ENCODE peak calls at places on chromosomes 7 and 10, in eight cellular contexts. K is fibroblast of lung; Y is T-helper 2 cell; H is stimulated activated CD8-positive, alpha-beta memory T cell treated with anti-CD3 and anti-CD28 coated beads, Interleukin-4, amount 100 ng/mL, for 4 hours; X is NCI-H82; Q is mucosa of gallbladder; V is stromal cell of bone marrow; U is HCEC 1CT. B is an unnamed sample.

GRCh38 chr10:45373783-45374450 is at the start of gene ALOX5:
- DNase-seq in K (no peak), Y (no peak), H (no peak), X (peak; percentile 86), Q (peak; percentile 58), V (no peak), U (no peak), B (no peak)

GRCh38 chr10:53430127-53430891 is 657.7 kb upstream of the MBL2 start:
- DNase-seq in K (no peak), Y (no peak), H (no peak), X (peak; percentile 45), Q (no peak), V (no peak), U (no peak), B (no peak)

GRCh38 chr7:128343554-128344430 is at the start of gene RBM28:
- DNase-seq in K (peak; percentile 88), Y (peak; percentile 76), H (peak; percentile 60), X (peak; percentile 96), Q (peak; percentile 86), V (peak; percentile 84), U (peak; percentile 90), B (peak; percentile 88)

GRCh38 chr7:76060842-76061241 is 12.9 kb downstream of the MDH2 start:
- DNase-seq in K (no peak), Y (no peak), H (no peak), X (no peak), Q (no peak), V (no peak), U (no peak), B (no peak)

GRCh38 chr10:91462423-91462822 is 52.3 kb downstream of the HECTD2 start:
- DNase-seq in K (peak; percentile 40), Y (no peak), H (no peak), X (no peak), Q (no peak), V (peak; percentile 3), U (peak; percentile 31), B (no peak)

GRCh38 chr10:110618206-110618605 is 25.9 kb upstream of the RBM20 start:
- DNase-seq in K (no peak), Y (no peak), H (no peak), X (no peak), Q (no peak), V (no peak), U (no peak), B (no peak)

GRCh38 chr7:132130497-132130896 is 445.8 kb downstream of the PLXNA4 start:
- DNase-seq in K (peak; percentile 70), Y (no peak), H (no peak), X (no peak), Q (no peak), V (no peak), U (no peak), B (no peak)

GRCh38 chr7:130009848-130010688 is 41.1 kb downstream of the ZC3HC1 start:
- DNase-seq in K (peak; percentile 90), Y (no peak), H (no peak), X (no peak), Q (no peak), V (peak; percentile 93), U (peak; percentile 92), B (peak; percentile 68)

GRCh38 chr7:87570178-87570577 is 30.5 kb downstream of the ABCB1 start:
- DNase-seq in K (peak; percentile 95), Y (no peak), H (no peak), X (no peak), Q (no peak), V (no peak), U (peak; percentile 81), B (peak; percentile 59)

GRCh38 chr10:56911906-56912480 is 550.9 kb upstream of the ZWINT start:
- DNase-seq in K (no peak), Y (no peak), H (no peak), X (no peak), Q (no peak), V (no peak), U (no peak), B (no peak)

GRCh38 chr7:80785961-80786360 is 132.9 kb downstream of the SEMA3C start:
- DNase-seq in K (peak; percentile 49), Y (no peak), H (no peak), X (no peak), Q (no peak), V (peak; percentile 50), U (peak; percentile 43), B (peak; percentile 93)

GRCh38 chr10:27258838-27259532 is 18.4 kb upstream of the ACBD5 start:
- DNase-seq in K (no peak), Y (no peak), H (no peak), X (peak; percentile 25), Q (no peak), V (no peak), U (no peak), B (no peak)

GRCh38 chr10:16519250-16519907 is 2.3 kb downstream of the C1QL3 start:
- DNase-seq in K (no peak), Y (no peak), H (no peak), X (peak; percentile 62), Q (no peak), V (no peak), U (no peak), B (no peak)

GRCh38 chr10:17867056-17867455 is 57.9 kb downstream of the MRC1 start:
- DNase-seq in K (no peak), Y (no peak), H (no peak), X (no peak), Q (no peak), V (no peak), U (no peak), B (no peak)

GRCh38 chr7:55020481-55020871 is 1.7 kb downstream of the EGFR start:
- DNase-seq in K (peak; percentile 72), Y (no peak), H (no peak), X (no peak), Q (no peak), V (no peak), U (peak; percentile 64), B (peak; percentile 74)

GRCh38 chr7:29337628-29338116 is 143.1 kb downstream of the CHN2 start:
- DNase-seq in K (peak; percentile 78), Y (peak; percentile 7), H (no peak), X (no peak), Q (no peak), V (no peak), U (no peak), B (no peak)

GRCh38 chr10:49611166-49611814 is 1.2 kb downstream of the SLC18A3 start:
- DNase-seq in K (no peak), Y (no peak), H (no peak), X (peak; percentile 84), Q (no peak), V (no peak), U (no peak), B (no peak)

GRCh38 chr10:44863344-44864041 is 47.6 kb upstream of the TMEM72 start:
- DNase-seq in K (peak; percentile 66), Y (no peak), H (no peak), X (peak; percentile 1), Q (no peak), V (no peak), U (no peak), B (no peak)

GRCh38 chr10:115049957-115050356 is 43.2 kb upstream of the ATRNL1 start:
- DNase-seq in K (peak; percentile 68), Y (no peak), H (no peak), X (no peak), Q (no peak), V (no peak), U (peak; percentile 4), B (no peak)

GRCh38 chr7:100863406-100863950 is 3.7 kb upstream of the TRIP6 start:
- DNase-seq in K (peak; percentile 74), Y (no peak), H (no peak), X (no peak), Q (peak; percentile 73), V (no peak), U (no peak), B (no peak)

GRCh38 chr7:119065966-119066365 is 841.5 kb downstream of the ANKRD7 start:
- DNase-seq in K (no peak), Y (no peak), H (no peak), X (no peak), Q (no peak), V (no peak), U (no peak), B (no peak)

GRCh38 chr7:122833888-122834570 is 52.2 kb downstream of the CADPS2 start:
- DNase-seq in K (no peak), Y (no peak), H (no peak), X (no peak), Q (no peak), V (no peak), U (no peak), B (no peak)

GRCh38 chr10:87634311-87634710 is 25.4 kb upstream of the PAPSS2 start:
- DNase-seq in K (peak; percentile 36), Y (no peak), H (no peak), X (no peak), Q (no peak), V (no peak), U (peak; percentile 17), B (no peak)

GRCh38 chr10:28533571-28534304 is 820 bp downstream of the WAC start:
- DNase-seq in K (peak; percentile 36), Y (peak; percentile 66), H (peak; percentile 42), X (peak; percentile 58), Q (peak; percentile 58), V (peak; percentile 28), U (peak; percentile 37), B (peak; percentile 36)

GRCh38 chr10:90920986-90921643 is at the start of gene ANKRD1:
- DNase-seq in K (peak; percentile 96), Y (no peak), H (no peak), X (no peak), Q (no peak), V (peak; percentile 50), U (peak; percentile 94), B (peak; percentile 77)

GRCh38 chr10:16049050-16049449 is 188.7 kb upstream of the MINDY3 start:
- DNase-seq in K (no peak), Y (no peak), H (no peak), X (peak; percentile 5), Q (no peak), V (no peak), U (no peak), B (no peak)

GRCh38 chr10:63812491-63812890 is 291.3 kb downstream of the REEP3 start:
- DNase-seq in K (peak; percentile 65), Y (no peak), H (no peak), X (no peak), Q (no peak), V (no peak), U (no peak), B (no peak)

GRCh38 chr7:107049480-107049879 is 5.0 kb downstream of the PRKAR2B start:
- DNase-seq in K (no peak), Y (no peak), H (no peak), X (no peak), Q (no peak), V (no peak), U (no peak), B (no peak)

GRCh38 chr7:38068461-38068860 is 109.6 kb upstream of the STARD3NL start:
- DNase-seq in K (no peak), Y (no peak), H (no peak), X (no peak), Q (no peak), V (peak; percentile 16), U (no peak), B (no peak)

B was measured in fibroblast of gingiva.